ENCODE peak calls at places on chromosomes 7 and 10, in five cellular contexts. H is HCT116, X is hepatocyte, C is IMR-90, Y is fibroblast of lung. G is an unnamed sample.

GRCh38 chr7:84009051-84009450 is 185.5 kb downstream of the SEMA3A start:
- DNase-seq in H (no peak), X (no peak), C (peak), Y (peak), G (no peak)

GRCh38 chr10:101615760-101616116 is 27.6 kb downstream of the DPCD start:
- DNase-seq in H (no peak), X (no peak), C (no peak), Y (no peak), G (no peak)

GRCh38 chr10:124093076-124093773 is at the start of gene CHST15:
- DNase-seq in H (peak), X (peak), C (no peak), Y (peak), G (no peak)

GRCh38 chr10:77363197-77363596 is 274.4 kb downstream of the KCNMA1 start:
- DNase-seq in H (no peak), X (no peak), C (no peak), Y (no peak), G (no peak)

GRCh38 chr7:19558527-19558926 is 150.3 kb downstream of the POLR1F start:
- DNase-seq in H (no peak), X (no peak), C (peak), Y (peak), G (no peak)

GRCh38 chr10:132359305-132360040 is 27.5 kb downstream of the LRRC27 start:
- DNase-seq in H (no peak), X (no peak), C (no peak), Y (no peak), G (no peak)

GRCh38 chr10:94066411-94066810 is 72.7 kb downstream of the PLCE1 start:
- DNase-seq in H (no peak), X (peak), C (peak), Y (peak), G (no peak)

GRCh38 chr10:52265131-52265926 is 48.8 kb upstream of the DKK1 start:
- DNase-seq in H (no peak), X (no peak), C (no peak), Y (no peak), G (no peak)

GRCh38 chr7:37893359-37893758 is 23.3 kb downstream of the SFRP4 start:
- DNase-seq in H (no peak), X (no peak), C (no peak), Y (no peak), G (no peak)

GRCh38 chr10:132776821-132777220 is 9.1 kb downstream of the NKX6-2 start:
- DNase-seq in H (no peak), X (no peak), C (no peak), Y (no peak), G (no peak)

GRCh38 chr7:81767883-81768282 is 2.0 kb downstream of the HGF start:
- DNase-seq in H (no peak), X (no peak), C (peak), Y (peak), G (no peak)

GRCh38 chr7:155568335-155568660 is 21.9 kb upstream of the CNPY1 start:
- DNase-seq in H (no peak), X (no peak), C (no peak), Y (no peak), G (no peak)

GRCh38 chr10:36647540-36647939 is 477.9 kb upstream of the ANKRD30A start:
- DNase-seq in H (no peak), X (no peak), C (no peak), Y (no peak), G (no peak)

GRCh38 chr10:129877773-129878371 is 86.2 kb downstream of the EBF3 start:
- DNase-seq in H (no peak), X (no peak), C (no peak), Y (no peak), G (no peak)

GRCh38 chr7:40186586-40186985 is 51.8 kb downstream of the SUGCT start:
- DNase-seq in H (no peak), X (no peak), C (no peak), Y (no peak), G (no peak)

GRCh38 chr10:79316671-79317431 is 30.4 kb upstream of the PPIF start:
- DNase-seq in H (no peak), X (no peak), C (peak), Y (peak), G (peak)

GRCh38 chr10:132539431-132539839 is 1.8 kb downstream of the INPP5A start:
- DNase-seq in H (no peak), X (no peak), C (no peak), Y (peak), G (no peak)

GRCh38 chr10:96358851-96359540 is at the start of gene OPALIN:
- DNase-seq in H (no peak), X (no peak), C (no peak), Y (no peak), G (no peak)

GRCh38 chr10:24897326-24897926 is 55.0 kb downstream of the PRTFDC1 start:
- DNase-seq in H (peak), X (no peak), C (peak), Y (peak), G (no peak)

GRCh38 chr7:156071612-156072011 is 259.3 kb upstream of the SHH start:
- DNase-seq in H (no peak), X (no peak), C (no peak), Y (no peak), G (no peak)

GRCh38 chr10:3372284-3372683 is 199.7 kb upstream of the PITRM1 start:
- DNase-seq in H (no peak), X (no peak), C (peak), Y (peak), G (no peak)

GRCh38 chr7:127995866-127996215 is 35.4 kb downstream of the LRRC4 start:
- DNase-seq in H (no peak), X (no peak), C (no peak), Y (no peak), G (no peak)

GRCh38 chr7:100632951-100633717 is 8.2 kb downstream of the TFR2 start:
- DNase-seq in H (no peak), X (peak), C (peak), Y (peak), G (no peak)

GRCh38 chr7:117086788-117087187 is 133.5 kb downstream of the ST7 start:
- DNase-seq in H (no peak), X (no peak), C (no peak), Y (peak), G (no peak)

GRCh38 chr10:408223-408622 is 273.0 kb downstream of the ZMYND11 start:
- DNase-seq in H (no peak), X (peak), C (no peak), Y (no peak), G (no peak)

GRCh38 chr10:7756360-7756992 is 31.3 kb downstream of the KIN start:
- DNase-seq in H (peak), X (peak), C (peak), Y (peak), G (peak)

GRCh38 chr7:105596866-105597265 is 15.6 kb upstream of the EFCAB10 start:
- DNase-seq in H (no peak), X (no peak), C (no peak), Y (no peak), G (no peak)

GRCh38 chr10:24086737-24087136 is 122.2 kb upstream of the KIAA1217 start:
- DNase-seq in H (no peak), X (no peak), C (no peak), Y (no peak), G (no peak)

GRCh38 chr7:1919539-1920265 is 249.6 kb downstream of the ELFN1 start:
- DNase-seq in H (no peak), X (peak), C (peak), Y (no peak), G (no peak)

GRCh38 chr7:28558236-28558635 is 145.9 kb downstream of the CREB5 start:
- DNase-seq in H (no peak), X (no peak), C (no peak), Y (no peak), G (no peak)

GRCh38 chr10:96666738-96667137 is 53.6 kb downstream of the PIK3AP1 start:
- DNase-seq in H (no peak), X (no peak), C (no peak), Y (no peak), G (no peak)

GRCh38 chr10:84348860-84349259 is 20.5 kb downstream of the CCSER2 start:
- DNase-seq in H (no peak), X (no peak), C (peak), Y (peak), G (no peak)

GRCh38 chr7:157690833-157691382 is 354.1 kb downstream of the DNAJB6 start:
- DNase-seq in H (peak), X (no peak), C (no peak), Y (peak), G (no peak)

GRCh38 chr10:34222359-34222758 is 592.7 kb downstream of the PARD3 start:
- DNase-seq in H (no peak), X (no peak), C (no peak), Y (no peak), G (no peak)

GRCh38 chr7:95101422-95101821 is 194.0 kb downstream of the PPP1R9A start:
- DNase-seq in H (no peak), X (no peak), C (no peak), Y (no peak), G (peak)

DNA sequence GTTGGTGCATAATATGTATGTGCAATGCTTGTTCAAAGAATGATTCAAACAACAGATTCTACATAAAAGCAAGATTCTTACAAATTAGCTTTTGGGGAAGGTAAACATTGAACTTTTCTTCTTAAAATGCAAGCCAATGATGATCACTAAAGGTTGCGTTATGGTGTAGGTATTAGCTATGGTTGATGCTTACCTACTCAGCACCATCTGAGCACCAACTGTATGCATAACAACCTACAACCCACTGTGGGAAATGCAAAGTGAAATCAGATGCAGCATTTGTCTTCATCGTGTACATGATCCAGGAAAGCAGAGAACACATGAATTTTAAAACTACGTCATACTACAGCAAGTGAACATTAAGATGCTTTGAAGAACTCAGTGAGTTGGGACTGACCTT is 2.6 kb downstream of the FAM171A1 start:
- DNase-seq in H (no peak), X (no peak), C (no peak), Y (no peak), G (no peak)
- H3K4me3 ChIP-seq in H (no peak), X (no peak), C (no peak), Y (no peak), G (no peak)

DNA sequence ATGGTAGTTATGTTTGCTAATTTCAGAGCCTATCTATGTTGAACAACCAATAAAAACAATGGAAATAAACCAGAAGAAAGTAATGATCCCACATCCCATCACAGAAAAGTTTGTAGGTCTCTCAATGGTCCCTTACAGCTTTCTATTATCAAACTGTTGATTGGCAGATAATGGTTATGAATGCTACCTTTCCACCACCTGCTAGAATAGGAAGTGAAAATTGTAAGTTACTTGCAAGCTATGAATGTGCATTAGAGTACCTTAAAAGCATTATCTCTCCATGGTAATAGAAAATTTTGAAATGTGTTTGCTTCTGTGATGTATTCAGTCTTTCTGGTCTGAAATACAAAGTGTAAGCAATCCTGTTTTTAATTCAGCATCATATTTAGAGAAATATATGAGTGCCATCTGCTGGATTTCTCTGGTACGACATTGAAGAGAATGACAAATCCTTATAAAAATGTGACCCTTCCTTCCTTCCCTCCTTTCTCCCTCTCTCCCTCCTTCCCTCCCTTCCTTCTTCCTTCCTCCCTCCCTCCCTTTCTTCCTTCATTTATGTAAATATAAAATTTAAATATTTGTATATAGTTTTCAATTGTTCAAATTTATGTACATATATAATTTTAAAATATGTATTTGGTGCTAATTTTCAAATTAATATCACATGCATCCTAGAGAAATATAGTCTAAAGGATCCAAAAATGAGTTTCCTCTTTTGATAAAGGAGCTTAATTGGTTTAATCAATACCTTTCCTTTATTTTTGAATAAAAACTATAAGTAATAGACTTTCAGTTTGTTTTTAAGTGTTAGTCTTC is 41.4 kb upstream of the PNLIPRP3 start:
- DNase-seq in H (peak), X (peak), C (peak), Y (peak), G (no peak)
- TF ChIP-seq CTCF in H (peak), X (peak), C (peak), Y (peak), G (peak)

DNA sequence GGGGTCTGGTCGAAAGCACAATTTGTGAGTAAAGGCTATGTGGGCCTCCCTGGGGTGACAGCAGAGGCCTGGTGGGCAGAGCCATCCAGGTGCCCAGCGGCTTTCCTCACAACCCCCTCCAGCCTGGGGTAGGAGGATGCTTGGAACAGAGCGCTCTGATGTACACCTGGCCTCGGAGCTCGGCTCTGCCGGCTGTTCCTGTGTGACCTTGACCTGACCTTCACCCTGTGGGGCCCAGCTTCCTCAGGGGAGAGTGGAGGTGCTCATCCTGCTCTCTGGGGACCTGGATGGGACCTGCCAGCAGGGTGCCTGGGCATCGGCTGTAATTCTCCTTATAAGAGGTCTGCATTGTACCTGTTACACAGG is 28.9 kb downstream of the RET start:
- DNase-seq in H (no peak), X (no peak), C (no peak), Y (no peak), G (no peak)
- H3K4me3 ChIP-seq in H (no peak), X (no peak), C (no peak), Y (no peak), G (no peak)

DNA sequence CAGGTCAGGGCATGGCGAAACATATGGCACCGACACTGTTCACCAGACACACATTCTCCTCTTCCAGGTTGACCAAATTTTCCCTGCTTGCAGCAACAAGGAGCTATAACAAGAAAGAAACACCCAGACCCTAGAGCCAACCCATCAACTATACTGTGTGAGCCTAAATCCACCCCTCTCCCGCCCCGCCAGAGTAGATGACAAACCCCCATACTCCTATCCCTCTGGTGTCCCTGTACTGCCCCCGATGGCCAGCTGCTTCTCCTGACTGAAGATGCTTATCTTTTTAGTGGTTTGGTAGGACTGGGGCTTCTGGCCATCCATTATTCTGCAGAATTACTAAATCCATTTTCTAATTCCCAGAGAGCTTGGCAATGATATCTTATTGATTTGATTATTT is 70.1 kb upstream of the EEPD1 start:
- DNase-seq in H (no peak), X (no peak), C (no peak), Y (no peak), G (no peak)
- TF ChIP-seq CTCF in H (no peak), X (no peak), C (no peak), Y (no peak), G (no peak)

GRCh38 chr7:4706384-4707032 is 24.4 kb downstream of the FOXK1 start:
- DNase-seq in H (no peak), X (no peak), C (peak), Y (peak), G (no peak)
- H3K4me3 ChIP-seq in H (no peak), X (no peak), C (no peak), Y (no peak), G (no peak)

DNA sequence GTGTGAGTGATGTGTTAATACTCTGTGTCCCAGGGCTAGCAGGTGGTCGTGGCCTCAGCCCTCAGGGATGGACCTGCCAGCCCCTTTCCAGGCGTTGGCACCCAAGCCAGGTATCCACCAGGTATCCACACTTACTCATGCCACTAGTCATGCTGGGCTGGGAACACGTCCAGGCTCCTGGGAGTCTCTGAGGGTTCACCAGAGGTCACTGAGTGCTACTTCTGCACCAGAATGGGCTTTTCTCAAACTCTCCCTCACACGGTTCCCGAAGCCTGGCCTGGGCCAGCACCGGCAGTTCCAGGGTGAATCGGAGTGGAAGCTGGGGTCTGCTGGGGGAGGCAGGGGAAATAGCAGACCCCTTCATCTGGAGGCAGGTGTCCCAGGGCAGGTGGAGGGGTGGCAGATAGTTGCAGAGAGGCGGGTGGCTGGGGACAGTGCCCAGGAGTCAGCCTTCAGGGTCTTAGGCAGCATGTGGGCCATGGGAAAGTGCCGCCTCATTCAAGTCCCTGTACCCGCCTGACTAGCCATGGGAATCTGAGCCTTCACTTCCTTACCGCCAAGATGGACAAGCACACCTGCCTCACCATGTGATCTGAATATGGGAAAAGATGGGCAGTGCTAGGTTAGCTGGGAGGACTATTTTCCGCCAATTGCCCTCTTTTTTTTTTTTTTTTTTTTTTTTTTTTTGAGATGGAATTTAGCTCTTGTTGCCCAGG is 95.5 kb upstream of the GTF2I start:
- DNase-seq in H (no peak), X (no peak), C (no peak), Y (no peak), G (no peak)
- TF ChIP-seq CTCF in H (no peak), X (no peak), C (no peak), Y (no peak), G (no peak)